ENCODE peak calls at places on chromosomes 13 and 19, in four cellular contexts. H is AG04450, T is foreskin fibroblast, Q is lower lobe of right lung. M is an unnamed sample.

GRCh38 chr13:75872970-75873369 is 236.8 kb downstream of the LMO7 start:
- DNase-seq in H (no peak), T (no peak), Q (no peak), M (peak)

GRCh38 chr19:45142728-45143115 is 18.1 kb downstream of the NKPD1 start:
- DNase-seq in H (no peak), T (no peak), Q (no peak), M (no peak)

GRCh38 chr19:42553292-42554045 is 25.2 kb upstream of the CEACAM1 start:
- DNase-seq in H (peak), T (peak), Q (no peak), M (no peak)

GRCh38 chr19:31350693-31351211 is 1.5 kb upstream of the TSHZ3 start:
- DNase-seq in H (no peak), T (peak), Q (peak), M (no peak)

GRCh38 chr13:37595162-37595561 is 3.4 kb downstream of the POSTN start:
- DNase-seq in H (no peak), T (peak), Q (no peak), M (no peak)

GRCh38 chr13:52454459-52454824 is 836 bp upstream of the CKAP2 start:
- DNase-seq in H (no peak), T (peak), Q (no peak), M (no peak)

GRCh38 chr13:27821566-27821965 is 29.3 kb downstream of the GSX1 start:
- DNase-seq in H (no peak), T (no peak), Q (no peak), M (no peak)

GRCh38 chr19:15934332-15935078 is at the start of gene CYP4F11:
- DNase-seq in H (no peak), T (peak), Q (peak), M (no peak)

GRCh38 chr13:87129602-87130300 is 541.4 kb upstream of the SLITRK5 start:
- DNase-seq in H (no peak), T (no peak), Q (no peak), M (no peak)

GRCh38 chr13:98998831-98999634 is 21.2 kb upstream of the DOCK9 start:
- DNase-seq in H (no peak), T (peak), Q (no peak), M (no peak)

GRCh38 chr19:6503407-6504201 is 1.5 kb upstream of the TUBB4A start:
- DNase-seq in H (no peak), T (no peak), Q (no peak), M (no peak)

GRCh38 chr13:84121456-84121855 is 239.2 kb upstream of the SLITRK1 start:
- DNase-seq in H (no peak), T (no peak), Q (no peak), M (no peak)

GRCh38 chr13:52652170-52652979 is at the start of gene SUGT1:
- DNase-seq in H (peak), T (peak), Q (peak), M (peak)

GRCh38 chr19:46840157-46840942 is 10.3 kb downstream of the AP2S1 start:
- DNase-seq in H (no peak), T (peak), Q (no peak), M (no peak)

GRCh38 chr19:29538651-29539050 is 12.9 kb downstream of the VSTM2B start:
- DNase-seq in H (no peak), T (no peak), Q (no peak), M (no peak)

GRCh38 chr19:3346677-3347353 is 19.6 kb upstream of the NFIC start:
- DNase-seq in H (no peak), T (peak), Q (no peak), M (no peak)

GRCh38 chr13:45850020-45850613 is 1.4 kb downstream of the SIAH3 start:
- DNase-seq in H (no peak), T (no peak), Q (no peak), M (no peak)

GRCh38 chr19:18157465-18158063 is 4.6 kb downstream of the PIK3R2 start:
- DNase-seq in H (no peak), T (no peak), Q (no peak), M (no peak)

GRCh38 chr13:49540552-49540951 is 44.8 kb downstream of the PHF11 start:
- DNase-seq in H (no peak), T (peak), Q (no peak), M (no peak)

GRCh38 chr19:5627395-5627904 is 4.6 kb downstream of the SAFB start:
- DNase-seq in H (no peak), T (peak), Q (peak), M (peak)

GRCh38 chr13:29733069-29733700 is 117.2 kb downstream of the UBL3 start:
- DNase-seq in H (no peak), T (no peak), Q (no peak), M (no peak)

GRCh38 chr13:26706381-26706780 is 54.2 kb downstream of the GPR12 start:
- DNase-seq in H (no peak), T (no peak), Q (no peak), M (no peak)

GRCh38 chr13:20148501-20149183 is 12.2 kb downstream of the GJA3 start:
- DNase-seq in H (no peak), T (no peak), Q (no peak), M (no peak)

GRCh38 chr13:62387642-62388041 is 972.0 kb upstream of the PCDH20 start:
- DNase-seq in H (peak), T (peak), Q (no peak), M (no peak)

GRCh38 chr19:34989248-34989797 is 10.8 kb upstream of the GRAMD1A start:
- DNase-seq in H (no peak), T (no peak), Q (no peak), M (no peak)

GRCh38 chr13:100789481-100789880 is 114.9 kb upstream of the TMTC4 start:
- DNase-seq in H (no peak), T (peak), Q (peak), M (no peak)

GRCh38 chr13:64810701-64811258 is 2419.4 kb downstream of the PCDH9 start:
- DNase-seq in H (no peak), T (peak), Q (no peak), M (no peak)

GRCh38 chr19:21046489-21046888 is 26.0 kb downstream of the ZNF430 start:
- DNase-seq in H (no peak), T (no peak), Q (no peak), M (no peak)

GRCh38 chr19:41233748-41234240 is 14.8 kb downstream of the AXL start:
- DNase-seq in H (no peak), T (no peak), Q (peak), M (peak)

GRCh38 chr13:21868823-21869222 is 197.9 kb downstream of the FGF9 start:
- DNase-seq in H (no peak), T (no peak), Q (no peak), M (no peak)

DNA sequence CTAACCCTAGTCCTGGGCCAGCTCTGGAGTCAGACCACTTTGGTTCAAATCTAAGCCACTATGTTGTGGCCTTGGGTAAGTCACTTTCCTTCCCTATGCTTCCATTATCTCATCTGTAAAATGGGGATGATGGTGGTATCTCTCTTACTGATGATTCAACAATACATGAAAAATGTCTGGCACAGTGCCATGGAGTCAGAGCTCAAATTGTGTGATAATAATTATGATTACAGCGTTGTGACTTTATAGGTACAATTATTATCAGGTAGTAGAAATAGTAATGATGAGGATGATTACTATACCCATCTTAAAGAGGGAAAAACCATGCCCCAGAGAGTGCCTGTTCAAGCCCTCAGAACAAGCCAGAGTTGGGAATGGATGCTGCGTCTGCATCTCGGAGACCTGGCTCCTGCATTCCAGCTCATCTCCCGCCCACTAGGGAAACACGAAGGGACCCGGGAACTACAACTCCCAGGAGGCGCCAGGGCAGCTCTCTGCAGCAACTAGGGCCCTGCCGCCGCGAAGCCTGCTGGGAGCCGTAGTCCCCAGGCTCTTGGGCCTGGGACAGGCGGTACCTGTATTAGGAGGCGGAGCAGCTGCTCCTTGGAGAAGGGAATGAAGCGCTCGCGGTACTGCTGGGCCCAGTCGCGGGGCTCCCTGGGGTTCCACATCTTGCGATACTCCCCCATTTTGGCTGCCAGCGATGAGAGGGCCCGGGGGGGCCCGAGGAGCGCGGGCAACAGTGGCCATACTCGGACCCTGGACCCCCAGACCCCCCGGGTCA is 832 bp downstream of the TMEM143 start:
- DNase-seq in H (peak), T (peak), Q (peak), M (peak)
- TF ChIP-seq CTCF in H (peak), T (no peak), Q (no peak), M (no peak)

GRCh38 chr13:113393572-113394503 is 29.9 kb upstream of the GRTP1 start:
- DNase-seq in H (peak), T (peak), Q (peak), M (peak)

GRCh38 chr13:113393226-113393571 is 29.3 kb upstream of the GRTP1 start:
- DNase-seq in H (no peak), T (no peak), Q (peak), M (no peak)

GRCh38 chr13:113387396-113387795 is 23.5 kb upstream of the GRTP1 start:
- DNase-seq in H (no peak), T (no peak), Q (no peak), M (no peak)

DNA sequence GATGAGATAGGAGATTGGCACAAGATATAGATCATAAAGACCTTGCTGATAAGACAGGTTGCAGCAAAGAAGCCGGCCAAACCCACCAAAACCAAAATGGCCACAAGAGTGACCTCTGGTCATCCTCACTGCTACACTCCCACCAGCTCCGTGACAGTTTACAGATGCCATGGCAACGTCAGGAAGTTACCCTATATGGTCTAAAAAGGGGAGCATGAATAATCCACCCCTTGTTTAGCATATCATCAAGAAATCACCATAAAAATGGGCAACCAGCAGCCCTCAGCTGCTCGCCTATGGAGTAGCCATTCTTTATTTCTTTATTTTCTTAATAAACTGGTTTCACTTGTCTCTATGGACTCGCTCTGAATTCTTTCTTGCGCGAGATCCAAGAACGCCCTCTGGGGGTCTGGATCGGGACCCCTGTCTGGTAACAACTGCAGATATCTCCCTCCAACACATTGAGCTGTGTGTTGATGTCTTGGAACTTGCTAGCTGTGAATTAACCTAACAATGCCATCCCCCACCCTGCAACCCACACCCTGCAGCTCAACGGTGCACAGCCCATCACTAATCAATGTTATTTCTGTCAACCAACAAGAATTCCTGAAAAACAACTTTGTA is 27.1 kb upstream of the GRTP1 start:
- DNase-seq in H (no peak), T (no peak), Q (peak), M (no peak)
- TF ChIP-seq CTCF in H (no peak), T (no peak), Q (no peak), M (no peak)

GRCh38 chr19:1406818-1407661 is at the start of gene DAZAP1:
- DNase-seq in H (peak), T (peak), Q (peak), M (peak)
- TF ChIP-seq CTCF in H (peak), T (peak), Q (peak), M (peak)

DNA sequence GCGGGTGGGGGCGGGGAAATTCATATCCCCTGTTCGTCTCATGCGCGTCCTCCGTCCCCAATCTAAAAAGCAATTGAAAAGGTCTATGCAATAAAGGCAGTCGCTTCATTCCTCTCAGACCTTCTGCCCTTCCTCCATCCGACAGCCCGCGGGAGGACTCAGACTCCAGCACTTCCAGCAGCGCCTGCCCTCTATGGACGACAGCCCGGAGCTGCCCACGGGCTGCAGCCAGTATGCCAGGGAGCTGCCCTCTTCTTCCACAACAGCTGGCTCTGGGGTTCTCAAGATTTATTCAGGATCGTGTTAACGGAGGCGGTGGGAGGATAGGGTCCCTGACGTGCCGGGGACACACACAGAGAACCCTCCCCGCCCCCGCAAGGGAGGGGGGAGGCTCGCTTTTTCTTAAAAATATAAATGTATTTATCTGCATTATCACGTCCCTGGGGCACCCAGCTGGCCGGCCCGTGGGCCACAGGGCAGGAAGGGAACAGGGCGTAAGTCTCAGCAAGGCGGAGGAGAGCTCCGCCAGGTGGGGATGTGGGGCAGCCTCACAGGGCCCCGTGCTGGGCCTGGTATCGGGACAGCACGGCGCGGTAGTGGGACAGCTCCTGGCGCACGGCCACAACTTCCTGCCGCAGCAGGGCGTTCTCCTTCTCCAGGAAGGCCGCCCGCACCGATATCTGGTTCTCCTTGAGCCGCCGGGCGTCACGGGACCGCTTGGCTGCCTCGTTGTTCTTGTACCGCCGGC is 6.7 kb downstream of the DBP start:
- DNase-seq in H (no peak), T (peak), Q (peak), M (peak)
- TF ChIP-seq CTCF in H (peak), T (no peak), Q (peak), M (peak)

DNA sequence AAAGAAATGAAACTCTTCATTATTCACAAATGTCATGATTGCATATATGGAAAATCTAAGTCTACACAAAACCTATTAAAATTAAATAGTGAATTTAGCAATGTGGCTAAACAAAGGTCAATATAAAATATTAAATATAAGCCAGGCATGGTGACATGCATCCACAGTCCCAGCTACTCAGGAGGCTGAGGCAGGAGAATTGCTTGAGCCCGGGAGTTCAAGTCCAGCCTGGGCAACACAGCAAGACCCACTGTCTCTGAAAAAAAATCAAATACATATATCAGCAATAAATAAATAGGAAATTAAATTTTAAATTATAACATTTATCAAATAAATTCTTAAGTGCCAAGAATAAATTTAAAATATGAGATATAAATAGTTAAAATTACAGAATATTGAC is 11.9 kb downstream of the PSMC4 start:
- DNase-seq in H (no peak), T (no peak), Q (no peak), M (no peak)
- TF ChIP-seq CTCF in H (no peak), T (no peak), Q (no peak), M (no peak)

M was measured in CD14-positive monocyte.